ENCODE peak calls at places on chromosomes 11 and 22, in five cellular contexts. P, F, B, O and J are unnamed samples.

GRCh38 chr11:14852571-14853177 is 39.4 kb downstream of the CYP2R1 start:
- DNase-seq in F (no peak), B (no peak), O (no peak), P (no peak), J (no peak)

GRCh38 chr11:99176430-99176829 is 155.7 kb downstream of the CNTN5 start:
- DNase-seq in B (no peak), O (no peak), F (no peak), P (no peak), J (no peak)

GRCh38 chr11:27693398-27693797 is 6.9 kb downstream of the BDNF start:
- DNase-seq in O (no peak), F (no peak), P (no peak), B (no peak), J (no peak)

GRCh38 chr11:95132956-95133355 is 43.3 kb downstream of the ENDOD1 start:
- DNase-seq in B (no peak), F (no peak), P (no peak), O (no peak), J (no peak)

GRCh38 chr11:65927904-65928397 is 8.7 kb downstream of the DRAP1 start:
- DNase-seq in P (peak), B (no peak), F (no peak), O (no peak), J (no peak)

GRCh38 chr11:113894421-113894996 is 10.1 kb upstream of the HTR3B start:
- DNase-seq in F (no peak), B (no peak), P (no peak), O (no peak), J (no peak)

GRCh38 chr22:40204331-40205116 is 26.8 kb downstream of the TNRC6B start:
- DNase-seq in F (peak), B (no peak), P (no peak), O (no peak), J (no peak)

GRCh38 chr22:46377566-46378498 is 42.3 kb downstream of the TRMU start:
- DNase-seq in O (peak), F (peak), B (peak), P (no peak), J (no peak)

GRCh38 chr11:128956401-128957203 is 13.9 kb upstream of the TP53AIP1 start:
- DNase-seq in B (peak), O (no peak), F (peak), P (peak), J (peak)

GRCh38 chr11:94144233-94144632 is 15.6 kb downstream of the PANX1 start:
- DNase-seq in P (no peak), F (no peak), O (no peak), B (no peak), J (no peak)

GRCh38 chr11:132901638-132902610 is 630.4 kb downstream of the OPCML start:
- DNase-seq in O (no peak), F (no peak), P (no peak), B (no peak), J (no peak)

GRCh38 chr11:72085836-72086475 is 5.3 kb downstream of the LRRC51 start:
- DNase-seq in O (no peak), F (no peak), B (no peak), P (no peak), J (no peak)

GRCh38 chr11:6259638-6260019 is at the start of gene CCKBR:
- DNase-seq in P (no peak), O (peak), F (no peak), B (no peak), J (peak)

GRCh38 chr11:47950396-47950795 is 30.0 kb upstream of the PTPRJ start:
- DNase-seq in O (no peak), P (peak), B (no peak), F (no peak), J (no peak)

GRCh38 chr22:35642305-35642741 is 5.9 kb upstream of the APOL6 start:
- DNase-seq in O (no peak), P (no peak), F (peak), B (no peak), J (no peak)

GRCh38 chr22:31491218-31491962 is 1.7 kb upstream of the EIF4ENIF1 start:
- DNase-seq in B (no peak), O (no peak), P (no peak), F (no peak), J (no peak)

GRCh38 chr22:26610072-26610958 is 7.5 kb downstream of the CRYBB1 start:
- DNase-seq in O (no peak), P (peak), F (no peak), B (no peak), J (no peak)

GRCh38 chr11:66855574-66856495 is 1.0 kb upstream of the LRFN4 start:
- DNase-seq in F (peak), O (peak), B (peak), P (peak), J (peak)

GRCh38 chr11:18091731-18092130 is 14.2 kb downstream of the SAAL1 start:
- DNase-seq in F (no peak), O (no peak), P (no peak), B (no peak), J (no peak)

GRCh38 chr22:41969110-41969646 is at the start of gene SEPTIN3:
- DNase-seq in O (no peak), P (no peak), B (no peak), F (no peak), J (no peak)

GRCh38 chr11:74325649-74326645 is 14.5 kb upstream of the P4HA3 start:
- DNase-seq in O (no peak), B (no peak), P (no peak), F (no peak), J (no peak)

GRCh38 chr22:38218661-38219331 is 17.0 kb downstream of the MAFF start:
- DNase-seq in P (no peak), B (peak), F (peak), O (peak), J (no peak)

GRCh38 chr11:130383363-130384168 is 44.8 kb downstream of the ADAMTS8 start:
- DNase-seq in F (peak), P (no peak), O (peak), B (no peak), J (no peak)

GRCh38 chr11:133951484-133952198 is 5.1 kb downstream of the IGSF9B start:
- DNase-seq in O (peak), P (no peak), F (no peak), B (no peak), J (peak)

DNA sequence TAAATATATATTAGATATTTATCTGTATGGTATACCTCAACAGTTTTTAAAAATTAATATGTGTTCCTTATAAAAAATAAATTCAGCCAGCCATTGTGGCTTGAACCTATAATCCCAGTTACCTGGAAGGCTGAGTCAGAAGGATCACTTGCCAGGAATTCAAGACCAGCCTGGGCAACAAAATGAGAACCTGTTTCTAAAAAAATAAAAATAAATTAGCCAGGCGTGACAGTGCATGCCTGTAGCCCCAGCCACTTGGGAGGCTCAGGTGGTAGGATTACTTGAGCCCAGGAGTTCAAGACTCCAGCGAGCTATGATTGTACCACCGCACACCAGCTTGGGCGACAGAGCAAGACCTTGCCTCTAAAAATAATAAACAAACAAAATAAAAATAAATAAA is 54.9 kb downstream of the PHF21A start:
- DNase-seq in O (no peak), P (no peak), F (no peak), B (no peak), J (no peak)
- TF ChIP-seq SUZ12 in O (no peak), P (no peak), F (no peak), B (no peak), J (no peak)

DNA sequence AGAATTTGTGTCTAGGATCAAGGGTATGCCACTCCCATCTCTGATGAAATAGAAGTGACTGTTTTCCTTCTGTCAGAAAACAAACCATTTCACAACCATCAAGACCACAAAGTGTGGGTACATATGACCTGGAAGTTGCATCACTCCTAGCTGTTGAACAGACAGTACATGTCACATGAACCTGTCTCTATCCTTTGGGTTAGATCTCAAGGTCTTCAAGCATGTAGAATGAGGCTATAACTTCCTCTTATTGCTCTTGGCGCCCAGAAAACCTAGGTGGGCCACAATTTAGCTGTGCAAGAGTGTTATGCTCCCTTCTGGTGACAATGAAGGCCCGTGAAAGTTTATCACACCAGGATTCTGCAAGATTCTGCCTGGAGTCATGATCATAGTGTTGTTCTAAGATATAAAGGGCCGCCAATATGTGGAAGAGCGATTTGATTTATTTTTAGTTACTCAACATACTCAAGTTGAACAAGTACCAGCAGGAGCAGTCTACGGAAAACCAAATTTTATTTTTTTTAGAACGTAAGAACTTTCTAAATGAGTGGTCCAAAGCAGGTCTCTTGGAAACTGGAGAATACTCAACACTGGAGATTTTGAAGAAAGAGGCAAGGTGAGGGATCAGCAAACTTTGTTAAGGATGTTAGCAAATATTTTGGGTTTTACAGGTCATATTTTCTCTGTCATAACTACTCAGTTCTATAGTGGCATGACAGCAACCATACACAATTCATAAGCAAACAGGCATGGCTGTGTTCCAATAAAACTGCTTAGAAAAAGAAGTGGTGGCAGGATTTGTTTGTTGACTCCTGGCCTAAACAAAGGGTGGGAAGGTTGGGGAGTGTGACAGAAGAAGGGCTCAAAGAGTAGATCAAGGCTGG is 101.8 kb downstream of the USP35 start:
- DNase-seq in B (no peak), P (no peak), O (no peak), F (peak), J (no peak)
- TF ChIP-seq SUZ12 in B (no peak), P (no peak), O (no peak), F (no peak), J (no peak)

GRCh38 chr11:64181506-64182411 is 4.2 kb upstream of the STIP1 start:
- DNase-seq in F (peak), O (peak), B (no peak), P (no peak), J (peak)
- TF ChIP-seq SUZ12 in F (no peak), O (no peak), B (no peak), P (no peak), J (no peak)

DNA sequence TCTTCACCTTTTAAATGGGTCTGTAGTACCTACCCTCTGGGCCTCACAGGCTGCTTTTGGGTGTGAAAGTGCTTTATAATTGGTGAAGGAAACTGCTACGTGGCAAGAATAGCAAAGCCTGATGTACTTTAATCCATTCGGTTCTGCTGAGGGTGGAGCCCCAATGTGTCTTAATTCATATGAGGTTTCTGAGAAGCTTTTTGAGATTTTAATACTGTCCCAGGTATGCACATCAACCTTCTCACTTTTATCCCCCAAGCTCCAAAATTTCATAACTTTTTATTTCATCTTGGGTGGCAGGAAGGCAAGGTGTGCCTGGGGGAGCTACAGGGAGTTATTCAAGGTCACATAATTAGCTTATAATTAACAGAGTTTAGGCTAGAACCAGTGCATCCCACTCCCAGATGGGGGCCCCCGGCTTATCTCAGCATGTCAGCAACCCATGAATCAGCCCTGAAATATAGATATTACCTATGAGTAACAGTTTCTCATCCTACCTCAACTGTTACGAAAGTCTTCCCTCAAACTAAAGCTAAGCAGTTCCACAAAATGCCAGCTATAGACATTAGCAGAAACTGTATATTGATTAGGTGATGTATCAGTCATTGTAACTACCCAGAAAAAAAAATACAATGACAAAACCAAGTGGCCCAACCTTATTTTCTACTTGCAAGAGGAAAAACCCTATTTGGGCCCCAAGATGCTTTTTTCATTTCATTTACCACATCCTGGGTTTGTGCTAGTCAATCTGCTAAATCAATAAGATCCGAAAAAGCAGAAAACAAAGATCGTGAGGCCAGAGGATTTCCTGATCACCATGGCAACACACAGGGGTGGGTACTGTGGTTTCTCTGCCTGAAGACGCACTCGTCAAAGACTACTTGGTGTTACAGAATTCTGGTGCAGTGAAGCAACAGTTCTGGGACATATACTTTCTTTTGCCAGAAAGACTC is 26.7 kb downstream of the CD44 start:
- DNase-seq in O (no peak), P (peak), B (no peak), F (no peak), J (no peak)
- TF ChIP-seq SUZ12 in O (no peak), P (no peak), B (no peak), F (no peak), J (no peak)

DNA sequence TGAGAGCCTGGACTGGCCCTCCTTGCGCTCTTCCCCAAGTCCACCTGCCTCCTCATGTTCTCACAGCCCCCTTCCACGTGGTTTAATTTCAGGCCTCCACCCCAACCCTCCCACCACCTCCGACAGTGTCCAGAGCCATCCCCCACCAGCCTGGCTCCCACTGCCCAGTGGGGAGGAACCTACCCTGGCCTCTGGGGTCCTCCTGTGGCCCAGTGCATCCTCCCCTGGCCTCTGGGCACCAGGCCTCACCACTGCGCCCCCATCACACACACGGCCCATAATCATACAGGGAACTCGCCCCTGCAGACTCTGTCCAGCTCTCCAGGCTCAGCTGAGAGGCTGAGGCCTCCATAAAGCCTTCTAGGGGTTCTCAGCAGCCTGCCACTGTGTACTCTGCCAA is 4.2 kb upstream of the TSSK2 start:
- DNase-seq in B (no peak), F (no peak), P (no peak), O (no peak), J (no peak)
- TF ChIP-seq SUZ12 in B (no peak), F (no peak), P (no peak), O (no peak), J (no peak)